ENCODE peak calls at places on chromosome 21, in six cellular contexts. K is CD8-positive, alpha-beta T cell; Q is thyroid gland; W is body of pancreas; R is GM12865; Z is AG04450. J is an unnamed sample.

GRCh38 chr21:19122371-19122770 is 718.8 kb upstream of the TMPRSS15 start:
- DNase-seq in R (no peak), Z (no peak), K (no peak), W (no peak), Q (no peak), J (no peak)

GRCh38 chr21:44006656-44007055 is 5.5 kb upstream of the TRAPPC10 start:
- DNase-seq in R (no peak), Q (no peak), Z (no peak), W (no peak), K (no peak), J (peak; percentile 90)

GRCh38 chr21:17343055-17343454 is 169.8 kb upstream of the CXADR start:
- DNase-seq in R (peak; percentile 1), Z (no peak), W (no peak), Q (no peak), K (no peak), J (peak; percentile 16)

GRCh38 chr21:17674106-17674505 is 61.4 kb upstream of the BTG3 start:
- DNase-seq in K (no peak), R (no peak), Z (no peak), Q (no peak), W (no peak), J (no peak)

GRCh38 chr21:43903451-43904091 is 38.5 kb downstream of the AGPAT3 start:
- DNase-seq in Z (no peak), K (no peak), Q (no peak), W (no peak), R (no peak), J (no peak)

GRCh38 chr21:21730524-21730923 is 732.3 kb downstream of the NCAM2 start:
- DNase-seq in W (no peak), Q (no peak), K (no peak), R (no peak), Z (no peak), J (peak; percentile 72)

GRCh38 chr21:36263797-36264196 is 56.2 kb upstream of the MORC3 start:
- DNase-seq in K (no peak), W (no peak), R (no peak), Z (no peak), Q (no peak), J (no peak)

GRCh38 chr21:15874610-15875009 is 144.8 kb downstream of the USP25 start:
- DNase-seq in Z (no peak), W (no peak), Q (no peak), R (no peak), K (no peak), J (no peak)

GRCh38 chr21:35711661-35712060 is 348.7 kb downstream of the SETD4 start:
- DNase-seq in Z (no peak), K (no peak), W (peak; percentile 48), Q (no peak), R (peak; percentile 55), J (no peak)

GRCh38 chr21:17139696-17140095 is 373.1 kb upstream of the CXADR start:
- DNase-seq in Q (no peak), R (no peak), K (no peak), Z (no peak), W (no peak), J (peak; percentile 41)

GRCh38 chr21:26954591-26955214 is 12.2 kb downstream of the ADAMTS5 start:
- DNase-seq in Q (no peak), W (no peak), Z (no peak), R (no peak), K (no peak), J (no peak)

GRCh38 chr21:17866590-17866989 is 47.4 kb upstream of the C21orf91 start:
- DNase-seq in K (no peak), Q (no peak), W (no peak), R (no peak), Z (no peak), J (no peak)

GRCh38 chr21:44800971-44801467 is 601 bp downstream of the UBE2G2 start:
- DNase-seq in Q (no peak), K (no peak), W (no peak), R (peak; percentile 55), Z (no peak), J (peak; percentile 47)

GRCh38 chr21:22224261-22224660 is 1226.1 kb downstream of the NCAM2 start:
- DNase-seq in R (peak; percentile 0), Z (no peak), K (no peak), Q (no peak), W (no peak), J (no peak)

GRCh38 chr21:35976481-35976880 is 83.8 kb downstream of the SETD4 start:
- DNase-seq in W (no peak), R (no peak), Q (no peak), Z (no peak), K (no peak), J (no peak)

GRCh38 chr21:19400223-19400770 is 996.7 kb upstream of the TMPRSS15 start:
- DNase-seq in Q (no peak), K (no peak), Z (no peak), W (no peak), R (no peak), J (no peak)

GRCh38 chr21:36075171-36075570 is 5.3 kb downstream of the CBR1 start:
- DNase-seq in W (no peak), K (no peak), R (no peak), Z (no peak), Q (peak; percentile 47), J (no peak)

GRCh38 chr21:43810505-43811261 is 21.3 kb downstream of the RRP1 start:
- DNase-seq in K (peak; percentile 83), Q (peak; percentile 84), R (peak; percentile 92), Z (no peak), W (peak; percentile 88), J (peak; percentile 62)

GRCh38 chr21:14916676-14917141 is 148.1 kb downstream of the NRIP1 start:
- DNase-seq in Z (no peak), R (no peak), K (no peak), Q (no peak), W (no peak), J (no peak)

GRCh38 chr21:24205317-24205716 is 1402.0 kb downstream of the MRPL39 start:
- DNase-seq in K (no peak), Z (no peak), W (no peak), Q (no peak), R (no peak), J (no peak)

GRCh38 chr21:44294391-44295162 is 5.3 kb upstream of the PFKL start:
- DNase-seq in W (no peak), K (no peak), R (no peak), Z (no peak), Q (peak; percentile 35), J (peak; percentile 41)

GRCh38 chr21:29394051-29394450 is 95.3 kb downstream of the BACH1 start:
- DNase-seq in W (no peak), Q (no peak), K (no peak), R (no peak), Z (no peak), J (no peak)

GRCh38 chr21:29196664-29197052 is 66.2 kb downstream of the MAP3K7CL start:
- DNase-seq in K (no peak), W (no peak), R (peak; percentile 42), Z (no peak), Q (no peak), J (no peak)

GRCh38 chr21:15015622-15016471 is 49.0 kb downstream of the NRIP1 start:
- DNase-seq in Z (peak; percentile 56), W (no peak), K (no peak), Q (no peak), R (no peak), J (peak; percentile 92)

GRCh38 chr21:37459575-37459974 is 93.0 kb downstream of the DYRK1A start:
- DNase-seq in K (no peak), Q (no peak), Z (peak; percentile 30), W (no peak), R (no peak), J (no peak)

GRCh38 chr21:34990842-34991241 is 58.3 kb downstream of the RUNX1 start:
- DNase-seq in R (no peak), K (no peak), W (no peak), Q (no peak), Z (no peak), J (no peak)

GRCh38 chr21:39208624-39209333 is 25.5 kb upstream of the PSMG1 start:
- DNase-seq in K (no peak), W (no peak), Z (no peak), Q (no peak), R (no peak), J (peak; percentile 64)

GRCh38 chr21:39209334-39209688 is 26.1 kb upstream of the PSMG1 start:
- DNase-seq in Q (peak; percentile 27), R (no peak), Z (no peak), W (no peak), K (no peak), J (no peak)

GRCh38 chr21:39204134-39204533 is 20.9 kb upstream of the PSMG1 start:
- DNase-seq in Z (no peak), R (no peak), Q (no peak), K (no peak), W (no peak), J (no peak)
- H3K4me3 ChIP-seq in Z (no peak overlapping the region), R (no peak overlapping the region), Q (no peak overlapping the region), K (no peak overlapping the region), W (no peak overlapping the region), J (no peak overlapping the region)

GRCh38 chr21:33588485-33589335 is at the start of gene DONSON:
- DNase-seq in Z (peak; percentile 27), K (peak; percentile 86), W (peak; percentile 87), R (peak; percentile 92), Q (peak; percentile 85), J (peak; percentile 70)
- TF ChIP-seq CTCF in Z (no peak), K (no peak), W (no peak), R (peak; percentile 10), Q (peak; percentile 23), J (no peak)

DNA sequence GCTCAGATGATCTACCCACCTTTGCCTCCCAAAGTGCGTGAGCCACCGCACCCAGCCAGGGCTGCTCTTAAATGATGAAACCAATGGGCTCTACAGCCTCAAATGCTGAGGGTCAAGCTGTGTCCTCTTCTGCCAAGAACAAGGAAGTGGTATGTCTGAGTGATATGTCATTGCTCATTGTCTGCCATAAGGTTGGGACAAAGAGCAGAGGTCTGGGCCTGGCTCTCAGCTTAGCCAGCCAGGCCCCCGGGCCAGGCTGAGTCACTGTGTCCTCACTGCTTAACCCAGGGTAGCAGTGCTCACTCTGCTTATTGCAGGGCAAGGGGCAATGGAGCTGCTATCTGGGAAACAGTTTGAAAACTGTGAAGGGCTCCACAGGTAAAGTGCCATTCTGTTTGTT is 8.3 kb upstream of the ETS2 start:
- DNase-seq in W (no peak), Z (no peak), R (no peak), Q (no peak), K (no peak), J (no peak)
- H3K4me3 ChIP-seq in W (no peak overlapping the region), Z (no peak overlapping the region), R (no peak overlapping the region), Q (no peak overlapping the region), K (no peak overlapping the region), J (no peak overlapping the region)

GRCh38 chr21:32383812-32384211 is 9.0 kb downstream of the URB1 start:
- DNase-seq in K (no peak), Q (no peak), Z (no peak), W (no peak), R (no peak), J (no peak)
- TF ChIP-seq CTCF in K (no peak), Q (no peak), Z (no peak), W (no peak), R (no peak), J (no peak)

GRCh38 chr21:46344219-46344915 is 20.4 kb downstream of the PCNT start:
- DNase-seq in W (no peak), R (no peak), Z (no peak), K (no peak), Q (no peak), J (no peak)
- H3K4me3 ChIP-seq in W (no peak overlapping the region), R (no peak overlapping the region), Z (no peak overlapping the region), K (no peak overlapping the region), Q (no peak overlapping the region), J (no peak overlapping the region)

GRCh38 chr21:42381347-42381984 is 14.4 kb downstream of the TMPRSS3 start:
- DNase-seq in W (peak; percentile 70), R (peak; percentile 66), Q (peak; percentile 72), Z (no peak), K (no peak), J (peak; percentile 32)
- TF ChIP-seq CTCF in W (peak; percentile 63), R (peak; percentile 59), Q (peak; percentile 98), Z (peak; percentile 72), K (peak; percentile 44), J (peak; percentile 70)